ENCODE peak calls at places on chromosomes 1 and 21, in seven cellular contexts. N, C, I, B, G, M and S are unnamed samples.

GRCh38 chr1:193219391-193219790 is 33.0 kb upstream of the B3GALT2 start:
- DNase-seq in I (no peak), G (no peak), B (no peak), N (no peak), C (no peak), M (no peak), S (no peak)

GRCh38 chr21:45466330-45467220 is 61.6 kb downstream of the COL18A1 start:
- DNase-seq in I (no peak), G (no peak), C (no peak), B (no peak), N (peak), M (no peak), S (no peak)

GRCh38 chr1:220462756-220463155 is 65.2 kb upstream of the MARK1 start:
- DNase-seq in M (no peak), B (no peak), N (no peak), I (no peak), C (no peak), G (no peak), S (no peak)

GRCh38 chr1:37125295-37125694 is 91.0 kb upstream of the GRIK3 start:
- DNase-seq in B (no peak), M (no peak), I (no peak), G (no peak), N (no peak), C (no peak), S (no peak)

GRCh38 chr1:241276391-241276790 is 80.6 kb downstream of the RGS7 start:
- DNase-seq in G (no peak), C (no peak), B (no peak), M (no peak), I (peak), N (no peak), S (no peak)

GRCh38 chr1:113391643-113392271 is 1.4 kb downstream of the MAGI3 start:
- DNase-seq in I (no peak), C (peak), N (no peak), B (no peak), M (no peak), G (no peak), S (no peak)

GRCh38 chr1:207317561-207317960 is 3.9 kb upstream of the CD55 start:
- DNase-seq in N (no peak), G (no peak), B (no peak), I (no peak), C (no peak), M (no peak), S (no peak)

GRCh38 chr21:25518491-25518911 is 88.8 kb downstream of the MRPL39 start:
- DNase-seq in M (no peak), G (no peak), B (no peak), I (no peak), N (no peak), C (no peak), S (no peak)

GRCh38 chr1:53691326-53691725 is 47.6 kb downstream of the GLIS1 start:
- DNase-seq in M (no peak), G (no peak), C (no peak), N (no peak), B (no peak), I (no peak), S (no peak)

GRCh38 chr1:39250460-39251240 is 46.2 kb downstream of the MACF1 start:
- DNase-seq in G (no peak), C (no peak), M (no peak), I (peak), N (no peak), B (no peak), S (no peak)

GRCh38 chr1:238953448-238953847 is 432.9 kb upstream of the CHRM3 start:
- DNase-seq in N (no peak), M (no peak), C (no peak), B (no peak), G (no peak), I (no peak), S (no peak)

GRCh38 chr1:62688687-62689085 is 500 bp upstream of the DOCK7 start:
- DNase-seq in C (no peak), M (no peak), G (no peak), N (no peak), I (peak), B (no peak), S (no peak)

GRCh38 chr21:31634993-31635392 is 24.5 kb upstream of the SOD1 start:
- DNase-seq in G (no peak), I (no peak), C (no peak), N (no peak), M (no peak), B (no peak), S (no peak)

GRCh38 chr1:245888809-245889208 is 618.3 kb downstream of the SMYD3 start:
- DNase-seq in N (no peak), B (no peak), C (no peak), G (no peak), M (no peak), I (peak), S (no peak)

GRCh38 chr1:107940178-107940577 is 24.8 kb downstream of the VAV3 start:
- DNase-seq in I (no peak), N (no peak), M (no peak), G (no peak), C (no peak), B (no peak), S (no peak)

GRCh38 chr1:50420283-50420682 is 3.0 kb downstream of the DMRTA2 start:
- DNase-seq in N (no peak), M (no peak), C (no peak), B (no peak), G (no peak), I (no peak), S (no peak)

GRCh38 chr1:168261390-168261789 is 19.3 kb upstream of the TBX19 start:
- DNase-seq in I (peak), B (peak), M (no peak), G (no peak), C (no peak), N (no peak), S (no peak)